ENCODE peak calls at places on chromosomes 6 and 20, in five cellular contexts. M, H, C, J and Q are unnamed samples.

GRCh38 chr20:51687071-51687470 is 81.1 kb downstream of the ATP9A start:
- DNase-seq in M (peak), H (no peak), C (no peak), J (no peak), Q (no peak)

GRCh38 chr6:27605401-27606342 is 132.8 kb upstream of the ZNF184 start:
- DNase-seq in M (peak), H (peak), C (no peak), J (peak), Q (no peak)

GRCh38 chr20:63740070-63740500 is 509 bp downstream of the SLC2A4RG start:
- DNase-seq in M (peak), H (no peak), C (no peak), J (peak), Q (peak)

GRCh38 chr6:15417811-15418210 is 171.9 kb downstream of the JARID2 start:
- DNase-seq in M (peak), H (no peak), C (no peak), J (no peak), Q (no peak)

GRCh38 chr6:51718533-51718932 is 368.9 kb downstream of the PKHD1 start:
- DNase-seq in M (no peak), H (no peak), C (no peak), J (no peak), Q (no peak)

GRCh38 chr6:27757307-27757706 is 154.9 kb downstream of the OR2B2 start:
- DNase-seq in M (no peak), H (no peak), C (no peak), J (peak), Q (no peak)

GRCh38 chr20:35226775-35227681 is 538 bp downstream of the MMP24 start:
- DNase-seq in M (peak), H (peak), C (no peak), J (peak), Q (peak)

GRCh38 chr6:109612268-109612667 is 78.7 kb downstream of the AK9 start:
- DNase-seq in M (no peak), H (no peak), C (no peak), J (no peak), Q (no peak)

GRCh38 chr6:6711832-6712231 is 123.3 kb downstream of the LY86 start:
- DNase-seq in M (no peak), H (no peak), C (peak), J (no peak), Q (no peak)

GRCh38 chr6:157808405-157808950 is 14.6 kb upstream of the SNX9 start:
- DNase-seq in M (no peak), H (no peak), C (no peak), J (no peak), Q (no peak)

DNA sequence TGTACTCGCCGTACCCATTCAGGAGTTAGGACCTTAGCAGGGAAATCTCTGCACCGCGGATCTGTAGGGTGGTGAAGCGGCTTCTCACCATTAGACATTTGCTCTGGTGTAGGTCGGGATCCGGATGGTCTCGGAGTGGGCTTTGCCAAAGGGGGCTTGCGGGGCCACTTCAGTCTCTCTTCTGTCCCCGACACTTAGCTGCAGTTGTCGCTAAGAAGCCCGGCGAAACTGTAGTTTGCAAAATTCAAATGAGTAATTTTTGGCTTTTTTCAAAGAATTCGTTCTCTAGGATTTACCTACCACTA is 433 bp downstream of the QRSL1 start:
- DNase-seq in M (no peak), H (no peak), C (no peak), J (no peak), Q (no peak)
- TF ChIP-seq RAD21 in M (no peak), H (no peak), C (no peak), J (no peak), Q (no peak)

GRCh38 chr6:66808771-66809170 is 1101.7 kb upstream of the EYS start:
- DNase-seq in M (no peak), H (no peak), C (no peak), J (no peak), Q (no peak)
- TF ChIP-seq CTCF in M (no peak), H (no peak), C (no peak), J (no peak), Q (no peak)

GRCh38 chr6:129238991-129239390 is 356.1 kb downstream of the LAMA2 start:
- DNase-seq in M (no peak), H (no peak), C (no peak), J (no peak), Q (no peak)

GRCh38 chr6:129248976-129249375 is 366.0 kb downstream of the LAMA2 start:
- DNase-seq in M (no peak), H (no peak), C (no peak), J (no peak), Q (no peak)

GRCh38 chr6:129239825-129240491 is 357.0 kb downstream of the LAMA2 start:
- DNase-seq in M (no peak), H (no peak), C (no peak), J (no peak), Q (no peak)

GRCh38 chr6:129240492-129240853 is 357.5 kb downstream of the LAMA2 start:
- DNase-seq in M (no peak), H (no peak), C (no peak), J (no peak), Q (no peak)

GRCh38 chr6:129243377-129243776 is 360.4 kb downstream of the LAMA2 start:
- DNase-seq in M (no peak), H (no peak), C (no peak), J (no peak), Q (no peak)
- TF ChIP-seq MXI1 in M (no peak), H (no peak), C (no peak), J (no peak), Q (no peak)

GRCh38 chr20:14882157-14882556 is 544.7 kb upstream of the FLRT3 start:
- DNase-seq in M (no peak), H (no peak), C (no peak), J (no peak), Q (no peak)
- TF ChIP-seq RAD21 in M (no peak), H (no peak), C (no peak), J (no peak), Q (no peak)

GRCh38 chr6:22024004-22024403 is 272.8 kb downstream of the PRL start:
- DNase-seq in M (no peak), H (no peak), C (no peak), J (peak), Q (peak)

GRCh38 chr6:22025468-22026159 is 271.2 kb downstream of the PRL start:
- DNase-seq in M (peak), H (no peak), C (peak), J (peak), Q (peak)

GRCh38 chr6:22027226-22027725 is 269.6 kb downstream of the PRL start:
- DNase-seq in M (no peak), H (no peak), C (no peak), J (no peak), Q (no peak)

GRCh38 chr6:22026160-22026678 is 270.6 kb downstream of the PRL start:
- DNase-seq in M (no peak), H (no peak), C (no peak), J (no peak), Q (no peak)

DNA sequence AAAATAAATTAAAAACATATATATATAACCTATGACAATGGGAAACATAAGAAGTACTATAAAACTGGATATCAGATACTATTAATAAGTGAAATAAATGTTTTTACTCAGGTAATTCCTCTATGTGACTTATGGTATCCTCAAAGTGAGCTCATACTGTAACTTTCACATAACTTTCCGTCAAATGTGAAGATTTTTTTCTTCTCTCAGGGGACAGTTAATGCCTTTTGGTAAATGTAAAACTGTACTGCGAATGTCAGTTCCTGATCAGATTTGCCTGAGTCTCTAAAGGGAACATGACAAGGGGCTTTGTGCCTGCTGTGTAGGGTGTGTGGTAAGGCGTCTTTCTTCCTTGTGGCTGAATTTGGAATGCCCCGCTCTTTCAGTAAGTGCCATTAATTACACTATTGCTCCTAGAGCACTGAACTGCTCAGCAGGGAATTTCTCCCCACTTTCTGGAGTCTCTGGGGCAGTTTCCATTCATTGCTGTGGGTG is 271.8 kb downstream of the PRL start:
- DNase-seq in M (no peak), H (no peak), C (peak), J (no peak), Q (no peak)
- TF ChIP-seq CTCF in M (no peak), H (no peak), C (no peak), J (no peak), Q (no peak)

GRCh38 chr6:165834613-165835259 is 171.7 kb upstream of the PDE10A start:
- DNase-seq in M (peak), H (no peak), C (no peak), J (no peak), Q (no peak)
- TF ChIP-seq MXI1 in M (no peak), H (no peak), C (no peak), J (no peak), Q (no peak)

GRCh38 chr6:53913286-53913685 is 118.5 kb downstream of the LRRC1 start:
- DNase-seq in M (no peak), H (no peak), C (no peak), J (no peak), Q (no peak)

GRCh38 chr6:53912661-53913060 is 117.9 kb downstream of the LRRC1 start:
- DNase-seq in M (no peak), H (no peak), C (no peak), J (no peak), Q (no peak)

GRCh38 chr6:53915292-53915691 is 120.5 kb downstream of the LRRC1 start:
- DNase-seq in M (peak), H (no peak), C (no peak), J (no peak), Q (no peak)

GRCh38 chr6:53906842-53907241 is 112.0 kb downstream of the LRRC1 start:
- DNase-seq in M (peak), H (no peak), C (no peak), J (no peak), Q (no peak)

DNA sequence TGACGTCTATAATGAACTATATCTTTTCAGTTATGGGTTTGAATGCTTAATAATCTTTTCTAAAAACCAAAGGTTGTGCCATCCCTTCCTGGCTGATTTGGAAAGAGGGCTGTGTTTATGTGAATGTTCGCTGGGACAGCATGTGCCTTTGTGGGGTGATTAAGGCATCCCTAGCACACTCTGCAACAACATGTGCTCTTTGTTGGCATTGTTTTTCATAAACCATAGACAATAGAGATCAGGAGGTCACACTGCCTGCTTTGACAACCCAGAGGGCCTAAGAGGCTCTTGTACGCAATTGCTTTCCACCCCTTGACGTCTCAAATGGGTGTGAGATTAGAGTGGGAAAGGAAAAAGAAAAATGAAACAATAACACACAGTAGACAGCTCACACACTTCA is 116.0 kb downstream of the LRRC1 start:
- DNase-seq in M (no peak), H (no peak), C (no peak), J (no peak), Q (no peak)
- TF ChIP-seq RAD21 in M (no peak), H (no peak), C (no peak), J (no peak), Q (no peak)

DNA sequence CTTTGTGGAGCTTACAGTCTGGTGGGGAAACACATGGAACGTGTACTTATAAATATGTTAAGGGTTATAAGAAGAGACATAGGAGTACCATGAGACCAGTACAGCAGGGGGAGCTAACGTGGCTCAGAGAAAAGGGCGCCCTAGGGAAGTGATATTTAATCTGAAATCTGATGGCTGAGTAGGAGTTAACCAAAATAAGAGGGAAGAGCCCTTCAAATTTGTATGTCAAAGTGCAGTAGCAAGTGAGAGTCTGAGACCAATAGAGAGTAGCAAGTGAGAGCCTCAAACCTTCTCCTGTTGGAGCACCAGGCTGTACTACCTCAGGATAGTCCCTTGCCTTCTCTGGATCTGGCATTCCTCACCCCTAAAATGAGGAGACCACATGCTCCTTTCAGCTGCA is 6.1 kb upstream of the PKIG start:
- DNase-seq in M (peak), H (peak), C (no peak), J (peak), Q (no peak)
- TF ChIP-seq CTCF in M (peak), H (peak), C (peak), J (peak), Q (peak)

DNA sequence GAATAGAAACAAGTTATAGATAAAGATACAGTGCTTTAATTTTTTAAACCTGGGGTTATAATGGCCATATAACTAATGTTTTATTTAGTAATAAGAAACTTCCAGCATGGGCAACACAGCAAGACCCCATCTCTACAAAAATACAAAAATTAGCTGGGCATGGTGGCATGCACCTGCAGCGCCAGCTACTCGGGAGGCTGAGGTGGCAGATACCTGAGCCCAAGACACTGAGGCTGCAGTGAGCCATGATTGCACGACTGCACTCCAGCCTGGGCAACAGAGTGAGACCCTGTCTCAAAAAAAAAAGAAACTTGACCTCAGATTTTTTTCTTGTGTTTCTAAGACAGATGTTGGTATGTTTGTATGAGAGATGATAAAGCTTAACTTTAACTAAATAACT is 22.9 kb downstream of the EEF1A1 start:
- DNase-seq in M (no peak), H (no peak), C (no peak), J (no peak), Q (no peak)
- TF ChIP-seq MXI1 in M (no peak), H (no peak), C (no peak), J (no peak), Q (no peak)

GRCh38 chr20:20375862-20376261 is 8.0 kb downstream of the INSM1 start:
- DNase-seq in M (no peak), H (no peak), C (no peak), J (no peak), Q (no peak)
- TF ChIP-seq RAD21 in M (no peak), H (no peak), C (no peak), J (no peak), Q (no peak)